ENCODE peak calls at places on chromosomes 2 and 18, in eight cellular contexts. D, F, O, N, Z, G, U and P are unnamed samples.

GRCh38 chr2:26555246-26556133 is 77.6 kb upstream of the OTOF start:
- DNase-seq in D (no peak), F (no peak), N (no peak), G (peak), U (no peak), O (no peak), Z (no peak), P (peak)

GRCh38 chr2:212990697-212991096 is 160.7 kb downstream of the IKZF2 start:
- DNase-seq in U (no peak), D (no peak), O (no peak), F (no peak), Z (no peak), G (no peak), N (no peak), P (no peak)

GRCh38 chr2:200479617-200480292 is 30.1 kb downstream of the KCTD18 start:
- DNase-seq in F (no peak), D (no peak), U (no peak), G (no peak), Z (no peak), O (no peak), N (no peak), P (no peak)

GRCh38 chr2:101860782-101861181 is 131.0 kb upstream of the IL1R2 start:
- DNase-seq in N (no peak), O (no peak), Z (no peak), F (no peak), D (no peak), G (no peak), U (no peak), P (no peak)

GRCh38 chr18:77366725-77367641 is 117.3 kb downstream of the GALR1 start:
- DNase-seq in Z (no peak), U (no peak), O (no peak), F (peak), D (peak), N (no peak), G (no peak), P (no peak)

GRCh38 chr2:81266106-81266505 is 961.6 kb upstream of the LRRTM1 start:
- DNase-seq in Z (no peak), N (peak), U (peak), D (no peak), G (no peak), O (no peak), F (no peak), P (no peak)

GRCh38 chr2:199485732-199486335 is 28.1 kb upstream of the SATB2 start:
- DNase-seq in Z (no peak), O (no peak), N (peak), D (peak), F (no peak), G (no peak), U (peak), P (no peak)

GRCh38 chr18:11148655-11149440 is 521 bp downstream of the PIEZO2 start:
- DNase-seq in F (no peak), Z (no peak), N (no peak), D (no peak), U (no peak), O (no peak), G (no peak), P (no peak)

GRCh38 chr2:141929331-141930252 is 201.2 kb downstream of the LRP1B start:
- DNase-seq in N (no peak), D (no peak), G (no peak), F (no peak), O (no peak), U (no peak), Z (no peak), P (no peak)

GRCh38 chr18:48059363-48060109 is 129.1 kb upstream of the SMAD2 start:
- DNase-seq in U (no peak), G (peak), Z (no peak), F (no peak), O (no peak), N (no peak), D (no peak), P (peak)

GRCh38 chr2:177989029-177989885 is 83.3 kb downstream of the PDE11A start:
- DNase-seq in F (no peak), Z (no peak), D (no peak), G (no peak), O (no peak), U (no peak), N (no peak), P (no peak)

GRCh38 chr2:102620367-102620766 is 1.0 kb downstream of the SLC9A2 start:
- DNase-seq in D (no peak), F (no peak), N (no peak), O (no peak), G (no peak), Z (no peak), U (no peak), P (no peak)

GRCh38 chr2:96485751-96486643 is 19.2 kb downstream of the NEURL3 start:
- DNase-seq in N (no peak), F (peak), O (peak), G (peak), D (peak), U (no peak), Z (peak), P (peak)

GRCh38 chr2:113872201-113872600 is 17.7 kb upstream of the ACTR3 start:
- DNase-seq in G (no peak), N (no peak), Z (no peak), U (no peak), D (no peak), F (no peak), O (no peak), P (no peak)

GRCh38 chr2:24711881-24712280 is 81.3 kb downstream of the PTRHD1 start:
- DNase-seq in F (no peak), O (no peak), N (no peak), Z (no peak), D (no peak), G (no peak), U (no peak), P (no peak)

GRCh38 chr2:154391051-154391450 is 307.4 kb upstream of the KCNJ3 start:
- DNase-seq in N (no peak), Z (no peak), O (no peak), G (no peak), U (no peak), F (no peak), D (no peak), P (no peak)

GRCh38 chr2:7655629-7656028 is 738.4 kb downstream of the RNF144A start:
- DNase-seq in G (no peak), D (no peak), N (no peak), O (no peak), Z (no peak), F (no peak), U (no peak), P (no peak)

GRCh38 chr2:88711897-88712296 is 20.4 kb downstream of the RPIA start:
- DNase-seq in D (no peak), U (no peak), N (no peak), F (no peak), O (no peak), G (no peak), Z (no peak), P (no peak)

GRCh38 chr2:168192143-168192785 is 55.1 kb downstream of the STK39 start:
- DNase-seq in Z (no peak), G (no peak), F (peak), U (no peak), N (no peak), D (peak), O (no peak), P (no peak)

GRCh38 chr18:58400337-58400885 is 228.5 kb downstream of the ALPK2 start:
- DNase-seq in F (no peak), O (no peak), Z (no peak), G (no peak), D (no peak), N (no peak), U (no peak), P (no peak)

GRCh38 chr2:192243488-192243887 is 48.8 kb upstream of the TMEFF2 start:
- DNase-seq in D (no peak), Z (no peak), F (no peak), N (no peak), U (no peak), G (no peak), O (no peak), P (no peak)

GRCh38 chr2:55014962-55015939 is 35.0 kb downstream of the RTN4 start:
- DNase-seq in N (peak), U (peak), D (peak), G (no peak), F (no peak), Z (peak), O (peak), P (no peak)

GRCh38 chr2:62660582-62661262 is 44.8 kb upstream of the EHBP1 start:
- DNase-seq in D (no peak), N (no peak), O (no peak), U (no peak), G (no peak), F (no peak), Z (no peak), P (no peak)

GRCh38 chr2:170155022-170155722 is 22.8 kb upstream of the MYO3B start:
- DNase-seq in Z (no peak), D (no peak), N (peak), O (no peak), G (no peak), U (no peak), F (no peak), P (no peak)

GRCh38 chr18:24497052-24497754 is 36.8 kb downstream of the HRH4 start:
- DNase-seq in U (no peak), G (no peak), O (no peak), N (no peak), D (no peak), F (no peak), Z (no peak), P (no peak)

GRCh38 chr2:133414486-133415209 is 153.6 kb downstream of the NCKAP5 start:
- DNase-seq in N (no peak), U (no peak), G (no peak), D (no peak), O (no peak), F (no peak), Z (no peak), P (no peak)

GRCh38 chr2:133063792-133064191 is 393.8 kb upstream of the LYPD1 start:
- DNase-seq in N (peak), Z (no peak), D (peak), O (no peak), U (no peak), F (no peak), G (no peak), P (no peak)

GRCh38 chr18:49023281-49023937 is 72.6 kb upstream of the SMAD7 start:
- DNase-seq in D (no peak), O (no peak), Z (no peak), N (no peak), F (no peak), U (no peak), G (peak), P (peak)

GRCh38 chr18:77676901-77677300 is 427.3 kb downstream of the GALR1 start:
- DNase-seq in U (no peak), F (no peak), G (no peak), N (no peak), Z (no peak), D (no peak), O (no peak), P (no peak)

GRCh38 chr18:42635378-42636048 is 480.0 kb downstream of the RIT2 start:
- DNase-seq in F (no peak), N (no peak), Z (no peak), U (no peak), G (no peak), O (no peak), D (no peak), P (no peak)

GRCh38 chr2:208062113-208062512 is 36.8 kb upstream of the PLEKHM3 start:
- DNase-seq in O (no peak), D (no peak), F (no peak), G (no peak), N (no peak), Z (no peak), U (peak), P (no peak)

GRCh38 chr2:48253301-48253700 is 276.7 kb upstream of the STON1 start:
- DNase-seq in F (no peak), G (no peak), N (no peak), U (no peak), Z (no peak), D (no peak), O (no peak), P (no peak)

GRCh38 chr2:27830616-27831120 is 59.1 kb downstream of the MRPL33 start:
- DNase-seq in U (no peak), G (no peak), O (no peak), N (no peak), D (no peak), Z (no peak), F (no peak), P (no peak)

GRCh38 chr2:150142561-150142960 is 344.9 kb downstream of the RND3 start:
- DNase-seq in G (no peak), Z (no peak), D (no peak), U (no peak), O (no peak), F (no peak), N (no peak), P (no peak)

DNA sequence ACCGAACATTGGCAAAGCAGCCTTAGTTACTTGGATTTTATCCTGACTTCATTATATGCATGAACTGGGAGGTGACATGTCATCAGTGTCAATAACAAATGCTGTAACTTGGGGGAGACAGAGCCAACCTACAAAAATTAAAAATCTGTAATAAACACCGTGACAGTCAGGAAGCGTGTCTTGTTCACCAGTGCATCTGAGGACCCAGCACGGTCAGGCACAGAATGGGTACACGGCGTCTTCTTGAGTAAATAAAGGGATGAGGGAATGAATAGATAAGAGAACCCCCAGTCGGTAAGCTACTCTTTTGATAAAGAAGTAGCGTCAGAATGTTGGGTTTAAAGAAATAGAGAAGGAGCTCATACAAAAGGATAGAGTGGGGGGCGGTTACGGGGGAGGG is 25.0 kb downstream of the TRAPPC12 start:
- DNase-seq in Z (no peak), G (no peak), U (no peak), F (no peak), N (no peak), O (no peak), D (no peak), P (no peak)
- H3K27ac ChIP-seq in Z (no peak), G (no peak), U (no peak), F (no peak), N (no peak), O (peak), D (no peak), P (no peak)

GRCh38 chr2:127439343-127439742 is 21.1 kb downstream of the PROC start:
- DNase-seq in Z (no peak), G (no peak), O (no peak), D (no peak), F (no peak), U (no peak), N (no peak), P (peak)
- H3K4me3 ChIP-seq in Z (no peak), G (no peak), O (no peak), D (no peak), F (no peak), U (no peak), N (no peak), P (no peak)

GRCh38 chr2:147135401-147135800 is 709.4 kb upstream of the ACVR2A start:
- DNase-seq in U (no peak), O (no peak), N (no peak), Z (no peak), G (no peak), D (no peak), F (no peak), P (no peak)
- TF ChIP-seq CTCF in U (no peak), O (no peak), N (no peak), Z (no peak), G (no peak), D (no peak), F (no peak), P (no peak)

GRCh38 chr2:9256570-9257043 is 50.0 kb downstream of the ASAP2 start:
- DNase-seq in O (no peak), U (no peak), D (no peak), N (peak), G (no peak), F (no peak), Z (no peak), P (no peak)
- H3K27ac ChIP-seq in O (peak), U (no peak), D (no peak), N (peak), G (no peak), F (peak), Z (no peak), P (no peak)

GRCh38 chr2:216635171-216635570 is 2.0 kb downstream of the IGFBP2 start:
- DNase-seq in U (no peak), O (no peak), F (no peak), Z (no peak), G (no peak), D (no peak), N (no peak), P (no peak)

GRCh38 chr2:216636570-216637450 is 3.6 kb downstream of the IGFBP2 start:
- DNase-seq in Z (no peak), U (peak), N (peak), O (no peak), G (no peak), D (peak), F (no peak), P (no peak)

GRCh38 chr2:216637472-216637871 is 4.3 kb downstream of the IGFBP2 start:
- DNase-seq in U (no peak), Z (no peak), G (no peak), D (no peak), F (no peak), O (no peak), N (no peak), P (no peak)

GRCh38 chr2:216634317-216635148 is 1.3 kb downstream of the IGFBP2 start:
- DNase-seq in F (no peak), N (peak), U (no peak), G (no peak), D (no peak), Z (no peak), O (no peak), P (no peak)

DNA sequence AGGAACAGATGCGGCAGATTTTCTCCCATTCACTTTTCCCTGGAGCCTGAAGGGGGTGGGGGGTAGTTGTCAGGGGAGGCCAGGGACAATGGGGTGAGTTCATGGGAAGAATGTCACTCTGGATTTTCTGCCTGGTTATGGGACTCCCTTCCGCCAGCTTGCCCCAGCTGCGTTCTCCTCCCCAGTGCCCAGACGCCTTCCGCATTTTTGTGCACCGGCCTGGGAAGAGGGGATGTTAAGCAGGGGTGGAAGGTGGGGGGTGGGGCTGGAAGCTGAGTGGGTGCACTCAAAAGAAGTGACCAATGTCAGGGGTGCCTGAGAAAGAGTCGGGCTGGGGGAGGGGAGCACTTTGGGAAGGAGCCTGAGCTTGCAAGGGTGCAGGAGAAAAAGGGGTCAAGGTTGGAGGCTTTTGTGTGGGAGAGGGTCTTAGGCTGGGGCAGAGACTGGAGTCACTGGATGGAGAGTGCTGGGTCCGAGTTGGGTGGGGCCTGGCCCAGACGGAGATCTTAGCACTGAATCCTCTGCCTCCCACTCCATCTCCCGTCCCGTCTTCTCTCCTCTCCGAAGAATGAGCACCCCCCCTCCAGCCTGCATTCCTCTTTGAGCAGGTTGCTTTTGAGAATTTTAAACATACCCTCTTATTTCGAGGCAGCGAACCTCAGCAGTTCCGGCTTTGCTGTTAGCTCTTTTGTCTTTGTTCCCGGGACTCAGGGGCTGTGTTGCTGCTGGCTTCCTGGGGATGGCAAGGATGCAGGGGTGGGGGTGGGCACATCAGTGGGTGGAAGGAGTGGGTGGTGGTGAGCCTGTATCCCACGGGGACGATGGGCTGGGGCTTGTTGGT is 2.7 kb downstream of the IGFBP2 start:
- DNase-seq in O (no peak), U (no peak), D (peak), N (peak), Z (no peak), G (no peak), F (no peak), P (no peak)
- H3K4me3 ChIP-seq in O (peak), U (peak), D (no peak), N (peak), Z (no peak), G (no peak), F (peak), P (no peak)

GRCh38 chr2:137194111-137194510 is 428.8 kb downstream of the THSD7B start:
- DNase-seq in O (no peak), D (no peak), N (no peak), G (no peak), F (no peak), Z (no peak), U (no peak), P (no peak)
- TF ChIP-seq CTCF in O (no peak), D (no peak), N (no peak), G (no peak), F (no peak), Z (no peak), U (no peak), P (no peak)